ENCODE peak calls at places on chromosomes 6 and 20, in nine cellular contexts. V is IMR-90, E is SK-N-SH, S is SK-MEL-5, H is T-helper 9 cell, O is GM12892, T is GM03348, P is hepatocyte, W is WTC11. Y is an unnamed sample.

GRCh38 chr20:38926934-38927616 is 858 bp downstream of the FAM83D start:
- DNase-seq in H (no peak), V (peak), E (no peak), P (no peak), S (no peak), W (no peak), O (no peak), T (peak), Y (no peak)

GRCh38 chr20:22716824-22717351 is 132.5 kb upstream of the FOXA2 start:
- DNase-seq in H (no peak), W (no peak), T (no peak), E (no peak), O (no peak), V (peak), P (no peak), S (no peak), Y (no peak)

GRCh38 chr6:134175532-134176282 is 123.3 kb upstream of the SLC2A12 start:
- DNase-seq in W (peak), V (peak), E (peak), H (peak), S (peak), T (peak), P (peak), O (peak), Y (no peak)

GRCh38 chr6:131946992-131947955 is 3.9 kb downstream of the CCN2 start:
- DNase-seq in W (no peak), E (no peak), O (no peak), P (no peak), S (no peak), V (peak), T (peak), H (no peak), Y (no peak)

GRCh38 chr6:3355358-3356055 is 96.8 kb downstream of the PSMG4 start:
- DNase-seq in P (no peak), W (no peak), V (no peak), S (no peak), H (peak), E (no peak), T (no peak), O (no peak), Y (no peak)

GRCh38 chr6:112936476-112936875 is 589.3 kb downstream of the RFPL4B start:
- DNase-seq in V (peak), O (no peak), H (no peak), T (peak), E (no peak), W (no peak), P (no peak), S (no peak), Y (no peak)

GRCh38 chr6:150145830-150146229 is 3.0 kb downstream of the PPP1R14C start:
- DNase-seq in T (no peak), P (no peak), W (no peak), H (no peak), E (no peak), S (no peak), O (no peak), V (no peak), Y (no peak)

GRCh38 chr20:49987868-49988690 is 5.3 kb downstream of the SNAI1 start:
- DNase-seq in S (no peak), V (peak), T (no peak), E (no peak), H (no peak), O (no peak), W (no peak), P (no peak), Y (no peak)

GRCh38 chr20:9500121-9500911 is 14.1 kb upstream of the LAMP5 start:
- DNase-seq in W (no peak), S (no peak), H (no peak), V (peak), T (no peak), O (no peak), E (no peak), P (peak), Y (no peak)

GRCh38 chr6:36684447-36684812 is 5.9 kb downstream of the CDKN1A start:
- DNase-seq in S (no peak), O (no peak), W (no peak), H (no peak), T (no peak), V (no peak), E (no peak), P (no peak), Y (no peak)

GRCh38 chr20:25198663-25199363 is 3.3 kb downstream of the ENTPD6 start:
- DNase-seq in V (no peak), E (no peak), O (no peak), S (peak), P (no peak), T (peak), H (no peak), W (no peak), Y (no peak)

GRCh38 chr20:916125-916799 is at the start of gene ANGPT4:
- DNase-seq in V (no peak), P (no peak), H (no peak), O (no peak), W (peak), S (no peak), E (no peak), T (no peak), Y (no peak)

GRCh38 chr20:61588356-61589054 is 336.4 kb downstream of the CDH4 start:
- DNase-seq in W (no peak), E (no peak), T (peak), P (no peak), H (no peak), S (no peak), V (peak), O (no peak), Y (no peak)

GRCh38 chr6:3620937-3621336 is 130.6 kb downstream of the PXDC1 start:
- DNase-seq in E (no peak), V (no peak), H (no peak), O (no peak), W (no peak), T (no peak), P (no peak), S (no peak), Y (no peak)

GRCh38 chr6:63663147-63663877 is 27.7 kb downstream of the PHF3 start:
- DNase-seq in S (no peak), E (no peak), H (no peak), V (peak), W (no peak), P (peak), T (peak), O (no peak), Y (no peak)

Y was measured in GM18507.